ENCODE peak calls at places on chromosome 14, in ten cellular contexts. M, N, L, D, H, G, P, Z, E and A are unnamed samples. For H3K4me1, the result is how much of the 10 kb centered on the place peaks cover.

GRCh38 chr14:92948647-92949046 is 25.7 kb downstream of the CHGA start:
- DNase-seq in M (no peak), E (no peak), H (no peak), D (no peak), G (no peak), P (no peak), Z (no peak), N (no peak), L (peak), A (no peak)

GRCh38 chr14:23120405-23121251 is 1.6 kb upstream of the CEBPE start:
- DNase-seq in G (peak), D (peak), P (peak), Z (peak), L (peak), E (peak), M (peak), H (peak), N (peak), A (peak)

GRCh38 chr14:54756656-54757392 is 145.8 kb downstream of the GCH1 start:
- DNase-seq in H (no peak), N (no peak), P (no peak), Z (no peak), D (no peak), E (no peak), G (no peak), L (no peak), M (no peak), A (no peak)

GRCh38 chr14:28777773-28778606 is 11.4 kb downstream of the FOXG1 start:
- DNase-seq in M (no peak), P (no peak), Z (no peak), N (no peak), E (no peak), D (no peak), H (no peak), L (no peak), G (no peak), A (no peak)

GRCh38 chr14:99775351-99775750 is 17.9 kb upstream of the EML1 start:
- DNase-seq in E (no peak), D (no peak), H (no peak), G (no peak), N (no peak), P (no peak), L (no peak), M (no peak), Z (peak), A (no peak)

GRCh38 chr14:87351007-87351406 is 642.0 kb downstream of the GALC start:
- DNase-seq in L (no peak), M (peak), P (no peak), D (no peak), H (no peak), N (no peak), E (no peak), G (no peak), Z (no peak), A (no peak)

GRCh38 chr14:33836203-33836894 is 114.5 kb downstream of the EGLN3 start:
- DNase-seq in H (no peak), P (no peak), M (no peak), L (peak), G (no peak), N (no peak), Z (no peak), E (no peak), D (no peak), A (no peak)

GRCh38 chr14:63212776-63213500 is 8.7 kb downstream of the RHOJ start:
- DNase-seq in M (no peak), H (no peak), E (no peak), D (no peak), L (no peak), N (no peak), Z (no peak), P (no peak), G (no peak), A (no peak)

GRCh38 chr14:28635387-28635786 is 131.2 kb upstream of the FOXG1 start:
- DNase-seq in E (no peak), N (no peak), H (no peak), D (peak), P (no peak), M (peak), G (no peak), Z (no peak), L (no peak), A (peak)

GRCh38 chr14:63760014-63760413 is 32.1 kb upstream of the SGPP1 start:
- DNase-seq in L (no peak), D (no peak), Z (no peak), M (no peak), E (no peak), N (no peak), P (no peak), G (no peak), H (no peak), A (no peak)

GRCh38 chr14:28761438-28762289 is 4.9 kb upstream of the FOXG1 start:
- DNase-seq in P (no peak), E (peak), D (no peak), M (no peak), G (no peak), L (no peak), H (no peak), Z (no peak), N (no peak), A (no peak)

GRCh38 chr14:97290977-97291376 is 493.8 kb downstream of the VRK1 start:
- DNase-seq in D (no peak), H (no peak), N (no peak), G (no peak), M (no peak), E (no peak), L (no peak), P (no peak), Z (no peak), A (no peak)

GRCh38 chr14:65658202-65658601 is 245.7 kb downstream of the FUT8 start:
- DNase-seq in L (no peak), P (no peak), G (no peak), D (no peak), H (no peak), E (no peak), M (no peak), N (no peak), Z (no peak), A (no peak)

GRCh38 chr14:80699861-80700260 is 241.7 kb downstream of the CEP128 start:
- DNase-seq in D (no peak), L (no peak), G (no peak), N (no peak), H (no peak), P (no peak), M (no peak), Z (no peak), E (no peak), A (no peak)

GRCh38 chr14:22979748-22980392 is 2.5 kb downstream of the AJUBA start:
- DNase-seq in N (no peak), M (no peak), D (no peak), L (no peak), G (no peak), P (no peak), Z (no peak), H (no peak), E (no peak), A (no peak)

GRCh38 chr14:64340560-64341196 is 46.5 kb upstream of the ESR2 start:
- DNase-seq in M (no peak), E (no peak), L (no peak), H (no peak), G (no peak), D (no peak), N (no peak), Z (no peak), P (no peak), A (no peak)

GRCh38 chr14:64636208-64636979 is 67.8 kb upstream of the PLEKHG3 start:
- DNase-seq in P (peak), Z (peak), L (peak), G (peak), E (peak), D (peak), H (no peak), M (peak), N (peak), A (peak)

GRCh38 chr14:20714593-20715250 is 26.2 kb downstream of the ANG start:
- DNase-seq in L (peak), Z (peak), P (peak), M (no peak), D (no peak), H (no peak), G (peak), N (peak), E (peak), A (peak)

GRCh38 chr14:88044782-88045446 is 40.0 kb downstream of the GPR65 start:
- DNase-seq in P (no peak), G (no peak), E (no peak), H (no peak), Z (no peak), D (no peak), L (no peak), M (no peak), N (no peak), A (peak)

GRCh38 chr14:24377126-24377525 is 9.1 kb downstream of the NFATC4 start:
- DNase-seq in Z (no peak), P (no peak), H (no peak), E (no peak), N (no peak), G (no peak), M (no peak), L (no peak), D (no peak), A (no peak)

GRCh38 chr14:77590845-77591506 is 25.5 kb downstream of the SPTLC2 start:
- DNase-seq in P (no peak), E (no peak), L (no peak), Z (no peak), G (peak), D (no peak), H (no peak), M (no peak), N (no peak), A (peak)

GRCh38 chr14:57753821-57754220 is 112.1 kb downstream of the SLC35F4 start:
- DNase-seq in M (no peak), Z (no peak), D (no peak), E (no peak), G (no peak), H (no peak), N (no peak), P (no peak), L (no peak), A (no peak)

GRCh38 chr14:46490150-46490769 is 161.3 kb downstream of the RPL10L start:
- DNase-seq in Z (no peak), N (no peak), P (no peak), G (no peak), D (peak), M (peak), E (no peak), H (no peak), L (no peak), A (peak)

GRCh38 chr14:54901380-54902142 is 1.1 kb downstream of the GCH1 start:
- DNase-seq in L (no peak), H (no peak), E (no peak), Z (peak), D (no peak), G (no peak), N (no peak), M (no peak), P (peak), A (no peak)

GRCh38 chr14:87175175-87175574 is 817.8 kb downstream of the GALC start:
- DNase-seq in N (no peak), H (no peak), Z (no peak), M (no peak), L (no peak), E (no peak), G (no peak), P (no peak), D (no peak), A (no peak)

GRCh38 chr14:104135121-104135903 is 3.1 kb upstream of the KIF26A start:
- DNase-seq in D (no peak), M (peak), N (no peak), E (peak), L (peak), H (no peak), G (peak), P (no peak), Z (no peak), A (no peak)

GRCh38 chr14:100640481-100641273 is 53.5 kb upstream of the BEGAIN start:
- DNase-seq in Z (no peak), P (no peak), N (no peak), M (no peak), E (no peak), G (no peak), H (no peak), D (no peak), L (no peak), A (peak)

GRCh38 chr14:105072381-105072861 is 7.2 kb upstream of the GPR132 start:
- DNase-seq in Z (no peak), P (no peak), N (no peak), G (no peak), L (peak), D (no peak), H (no peak), E (no peak), M (no peak), A (no peak)

GRCh38 chr14:50410921-50411320 is 14.2 kb upstream of the CDKL1 start:
- DNase-seq in M (no peak), G (no peak), L (no peak), P (no peak), Z (no peak), D (no peak), E (no peak), H (no peak), N (no peak), A (no peak)

DNA sequence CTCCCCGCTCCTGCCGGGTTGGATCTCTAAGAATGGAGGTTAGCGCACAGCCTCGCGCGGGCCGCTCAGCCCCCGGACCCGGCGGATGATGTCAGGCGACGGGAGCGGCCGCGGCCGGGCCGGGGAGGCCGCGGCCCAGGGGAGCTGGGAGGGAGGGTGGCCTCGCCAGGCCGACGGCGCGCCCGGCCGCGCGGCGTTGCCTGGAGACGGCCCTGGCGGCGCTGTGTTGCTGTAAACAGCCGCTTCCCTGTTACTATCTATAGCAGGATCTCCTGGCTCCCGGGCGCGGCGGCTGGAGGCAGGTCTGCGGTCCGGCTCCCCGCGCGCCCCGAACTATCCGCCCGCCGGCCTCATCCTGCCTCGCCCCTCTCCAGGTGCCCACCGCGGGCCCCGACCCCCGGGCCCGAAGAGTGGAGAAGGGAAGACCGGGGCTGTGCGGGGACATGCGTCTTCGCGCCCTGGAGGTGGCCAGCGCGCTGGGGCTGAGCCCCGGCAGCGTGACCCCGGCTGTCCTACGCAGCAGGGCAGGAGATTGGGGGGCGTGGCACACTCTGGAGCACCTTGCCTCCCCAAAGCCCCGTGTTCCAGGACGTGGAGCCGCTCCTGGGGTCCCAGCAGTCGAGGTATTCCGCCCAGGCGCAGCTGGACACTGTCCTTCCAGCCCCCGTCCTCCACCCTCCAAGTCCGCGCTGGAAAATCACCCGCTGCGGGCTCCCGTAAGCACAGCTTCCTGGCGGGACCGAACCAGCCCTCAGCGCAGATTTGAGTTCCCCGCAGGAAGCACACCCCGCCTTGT is 1.4 kb upstream of the FOS start:
- DNase-seq in L (peak), Z (peak), P (peak), G (peak), D (no peak), H (no peak), E (peak), N (peak), M (peak), A (peak)
- H3K4me1 ChIP-seq in L (half or more), Z (under half), P (under half), G (under half), D (under half), H (half or more), E (half or more), N (half or more), M (under half), A (under half)

GRCh38 chr14:103023881-103024473 is 33.4 kb downstream of the CDC42BPB start:
- DNase-seq in D (no peak), E (no peak), G (no peak), H (no peak), N (no peak), Z (no peak), P (peak), L (no peak), M (no peak), A (no peak)
- H3K4me3 ChIP-seq in D (no peak), E (no peak), G (no peak), H (no peak), N (no peak), Z (no peak), P (no peak), L (no peak), M (no peak), A (no peak)

GRCh38 chr14:75452900-75453816 is 25.3 kb downstream of the JDP2 start:
- DNase-seq in H (no peak), P (peak), N (peak), M (peak), L (peak), E (peak), Z (peak), D (no peak), G (peak), A (no peak)

GRCh38 chr14:75456069-75457023 is 28.5 kb downstream of the JDP2 start:
- DNase-seq in G (no peak), N (no peak), L (peak), Z (no peak), E (peak), P (no peak), D (no peak), H (no peak), M (no peak), A (no peak)

GRCh38 chr14:75457024-75457390 is 29.2 kb downstream of the JDP2 start:
- DNase-seq in P (no peak), D (no peak), L (no peak), M (no peak), G (no peak), Z (no peak), E (no peak), N (no peak), H (no peak), A (no peak)

GRCh38 chr14:75453817-75454434 is 26.1 kb downstream of the JDP2 start:
- DNase-seq in P (no peak), M (no peak), Z (no peak), N (no peak), H (no peak), E (no peak), L (no peak), G (no peak), D (no peak), A (no peak)

DNA sequence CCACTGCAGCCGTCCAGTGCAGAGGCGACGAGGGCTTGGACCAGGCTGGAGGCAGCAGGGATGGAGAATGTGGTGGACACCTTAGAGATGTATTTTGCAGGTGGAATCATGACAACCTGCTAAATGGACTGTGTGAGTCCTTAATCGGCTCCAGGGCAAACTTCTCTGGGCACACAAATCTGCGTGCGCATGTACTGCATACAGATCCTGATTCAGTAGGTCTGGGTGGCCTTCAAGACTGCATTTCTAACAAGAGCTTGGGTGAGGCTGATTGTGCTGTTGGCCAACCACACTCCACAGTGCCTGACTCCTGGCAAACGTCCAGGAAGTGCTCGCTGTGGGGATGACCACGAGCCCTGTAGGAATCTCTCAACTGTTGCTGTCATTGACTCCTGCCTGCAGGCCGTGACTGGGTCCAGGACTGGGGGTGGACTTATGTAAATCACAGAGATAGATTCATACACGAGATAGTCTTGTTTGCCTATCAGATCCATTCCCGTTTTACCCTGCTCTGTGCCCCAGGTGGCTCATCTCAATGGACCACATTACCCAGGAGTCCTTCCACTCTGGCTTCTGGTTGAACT is 27.2 kb downstream of the JDP2 start:
- DNase-seq in L (peak), M (peak), D (no peak), Z (peak), E (peak), G (peak), P (peak), H (no peak), N (peak), A (peak)
- H3K4me1 ChIP-seq in L (half or more), M (under half), D (under half), Z (half or more), E (half or more), G (half or more), P (under half), H (half or more), N (half or more), A (under half)

GRCh38 chr14:75579882-75580281 is 1.5 kb downstream of the FLVCR2 start:
- DNase-seq in Z (peak), L (no peak), M (no peak), P (no peak), E (no peak), H (no peak), D (no peak), G (no peak), N (no peak), A (no peak)
- H3K4me3 ChIP-seq in Z (no peak), L (peak), M (no peak), P (peak), E (peak), H (no peak), D (no peak), G (no peak), N (peak), A (no peak)

GRCh38 chr14:36316131-36316530 is 4.3 kb downstream of the MBIP start:
- DNase-seq in N (no peak), Z (no peak), L (no peak), G (no peak), D (no peak), E (no peak), P (no peak), M (no peak), H (no peak), A (no peak)

GRCh38 chr14:36315159-36315853 is 5.1 kb downstream of the MBIP start:
- DNase-seq in P (no peak), N (no peak), D (no peak), M (no peak), G (no peak), L (no peak), Z (no peak), E (no peak), H (no peak), A (no peak)

GRCh38 chr14:36320210-36321003 is at the start of gene MBIP:
- DNase-seq in L (peak), H (peak), M (peak), E (peak), Z (peak), N (peak), P (peak), G (peak), D (peak), A (peak)

GRCh38 chr14:36319899-36320209 is 583 bp downstream of the MBIP start:
- DNase-seq in D (no peak), E (no peak), Z (no peak), P (no peak), M (no peak), G (no peak), H (no peak), N (no peak), L (no peak), A (no peak)

GRCh38 chr14:36317650-36318049 is 2.8 kb downstream of the MBIP start:
- DNase-seq in H (no peak), N (no peak), M (no peak), G (no peak), P (no peak), E (no peak), D (no peak), L (no peak), Z (no peak), A (peak)
- H3K4me1 ChIP-seq in H (under half), N (under half), M (under half), G (under half), P (under half), E (under half), D (under half), L (under half), Z (under half), A (under half)

DNA sequence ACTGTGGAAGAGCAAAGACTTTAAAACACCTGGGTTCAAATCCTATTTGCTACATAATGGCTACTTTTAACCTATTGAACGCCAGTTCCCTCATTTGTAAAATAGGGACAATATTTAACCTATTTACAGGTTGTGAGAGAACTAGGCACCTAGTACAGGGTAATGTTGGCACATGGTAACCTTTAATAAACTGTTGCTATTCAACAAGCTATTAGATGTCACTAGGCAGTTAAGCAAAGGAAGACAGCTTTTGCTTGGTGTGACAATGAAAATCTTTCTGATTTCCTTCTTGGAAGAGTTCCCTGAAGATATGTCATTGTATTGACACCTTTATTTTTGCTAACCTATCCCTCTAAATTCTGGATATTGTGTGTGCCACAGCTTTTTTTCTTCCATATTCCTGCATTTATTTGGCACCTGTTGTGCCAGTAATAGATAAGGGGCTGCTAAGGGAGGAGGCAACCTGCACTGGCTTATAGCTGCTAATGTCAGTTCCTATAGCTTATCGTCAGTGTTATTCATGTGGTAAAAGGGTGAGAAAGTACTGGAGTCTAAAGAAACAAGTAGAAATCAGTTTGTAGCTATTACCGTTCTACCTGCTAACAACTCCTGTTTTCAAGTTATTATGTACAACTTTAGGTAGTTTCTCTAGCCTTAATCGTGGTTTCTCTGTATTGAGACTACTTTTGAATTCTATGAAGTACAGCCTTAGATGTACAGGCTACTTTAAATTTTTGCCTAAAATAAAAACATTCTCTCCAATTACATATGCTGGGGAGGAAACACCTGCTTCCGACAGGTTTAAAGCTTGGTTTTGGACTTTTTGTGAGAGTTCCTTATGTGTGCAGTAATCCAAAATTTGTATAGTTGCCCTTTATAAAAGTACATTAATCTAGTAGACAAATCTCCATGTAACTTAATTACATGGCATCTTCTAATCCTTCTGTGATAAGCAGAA is 24.3 kb downstream of the HIF1A start:
- DNase-seq in N (no peak), M (no peak), P (no peak), D (no peak), H (no peak), G (no peak), Z (no peak), E (no peak), L (no peak), A (no peak)
- H3K4me3 ChIP-seq in N (no peak), M (no peak), P (no peak), D (no peak), H (no peak), G (no peak), Z (no peak), E (no peak), L (no peak), A (no peak)